ENCODE peak calls at places on chromosomes 7 and 10, in four cellular contexts. One of them, this sample, is unnamed.

GRCh38 chr7:150514748-150515222 is at the start of gene GIMAP7:
- DNase-seq in MM.1S: peak
- DNase-seq in foreskin fibroblast: no peak
- DNase-seq in heart right ventricle: peak
- DNase-seq in this sample: no peak

GRCh38 chr7:69598487-69599148 is 343 bp downstream of the AUTS2 start:
- DNase-seq in heart right ventricle: peak
- DNase-seq in foreskin fibroblast: no peak
- DNase-seq in MM.1S: no peak
- DNase-seq in this sample: no peak

GRCh38 chr10:11403116-11403515 is 208.3 kb downstream of the USP6NL start:
- DNase-seq in heart right ventricle: no peak
- DNase-seq in MM.1S: no peak
- DNase-seq in foreskin fibroblast: no peak
- DNase-seq in this sample: no peak

GRCh38 chr10:69215405-69216176 is 4.5 kb upstream of the HKDC1 start:
- DNase-seq in MM.1S: peak
- DNase-seq in foreskin fibroblast: peak
- DNase-seq in heart right ventricle: no peak
- DNase-seq in this sample: no peak

GRCh38 chr7:157088136-157088535 is 50.6 kb upstream of the UBE3C start:
- DNase-seq in foreskin fibroblast: no peak
- DNase-seq in heart right ventricle: no peak
- DNase-seq in MM.1S: no peak
- DNase-seq in this sample: no peak

GRCh38 chr10:124597677-124598165 is 136.1 kb downstream of the LHPP start:
- DNase-seq in MM.1S: no peak
- DNase-seq in foreskin fibroblast: no peak
- DNase-seq in heart right ventricle: no peak
- DNase-seq in this sample: no peak

GRCh38 chr10:102434251-102434913 is 2.0 kb upstream of the CUEDC2 start:
- DNase-seq in foreskin fibroblast: peak
- DNase-seq in MM.1S: no peak
- DNase-seq in heart right ventricle: no peak
- DNase-seq in this sample: no peak

GRCh38 chr7:107405559-107405958 is 64.3 kb upstream of the GPR22 start:
- DNase-seq in heart right ventricle: no peak
- DNase-seq in foreskin fibroblast: no peak
- DNase-seq in MM.1S: no peak
- DNase-seq in this sample: no peak

GRCh38 chr10:28054211-28054888 is 55.5 kb upstream of the ODAD2 start:
- DNase-seq in MM.1S: no peak
- DNase-seq in foreskin fibroblast: peak
- DNase-seq in heart right ventricle: no peak
- DNase-seq in this sample: peak

GRCh38 chr10:78552261-78552811 is 516.4 kb upstream of the ZMIZ1 start:
- DNase-seq in heart right ventricle: peak
- DNase-seq in foreskin fibroblast: no peak
- DNase-seq in MM.1S: no peak
- DNase-seq in this sample: no peak

GRCh38 chr10:110864662-110865140 is 7.0 kb upstream of the PDCD4 start:
- DNase-seq in MM.1S: peak
- DNase-seq in heart right ventricle: no peak
- DNase-seq in foreskin fibroblast: no peak
- DNase-seq in this sample: no peak
- H3K4me3 ChIP-seq in MM.1S: peak
- H3K4me3 ChIP-seq in heart right ventricle: no peak
- H3K4me3 ChIP-seq in foreskin fibroblast: no peak
- H3K4me3 ChIP-seq in this sample: no peak

GRCh38 chr10:70791390-70792039 is 6.3 kb upstream of the TBATA start:
- DNase-seq in foreskin fibroblast: peak
- DNase-seq in heart right ventricle: no peak
- DNase-seq in MM.1S: no peak
- DNase-seq in this sample: no peak
- TF ChIP-seq CTCF in foreskin fibroblast: no peak
- TF ChIP-seq CTCF in heart right ventricle: no peak
- TF ChIP-seq CTCF in MM.1S: no peak
- TF ChIP-seq CTCF in this sample: no peak

GRCh38 chr10:73768881-73769280 is 13.0 kb upstream of the CHCHD1 start:
- DNase-seq in foreskin fibroblast: no peak
- DNase-seq in MM.1S: no peak
- DNase-seq in heart right ventricle: no peak
- DNase-seq in this sample: no peak

GRCh38 chr10:73759512-73760115 is 15.4 kb downstream of the SEC24C start:
- DNase-seq in heart right ventricle: no peak
- DNase-seq in foreskin fibroblast: no peak
- DNase-seq in MM.1S: peak
- DNase-seq in this sample: no peak

GRCh38 chr10:73762915-73763314 is 18.7 kb downstream of the SEC24C start:
- DNase-seq in heart right ventricle: no peak
- DNase-seq in MM.1S: no peak
- DNase-seq in foreskin fibroblast: no peak
- DNase-seq in this sample: no peak

GRCh38 chr10:73758704-73759511 is 14.7 kb downstream of the SEC24C start:
- DNase-seq in heart right ventricle: no peak
- DNase-seq in foreskin fibroblast: no peak
- DNase-seq in MM.1S: peak
- DNase-seq in this sample: no peak

GRCh38 chr10:73763343-73763742 is 18.5 kb upstream of the CHCHD1 start:
- DNase-seq in heart right ventricle: no peak
- DNase-seq in foreskin fibroblast: no peak
- DNase-seq in MM.1S: no peak
- DNase-seq in this sample: no peak
- H3K4me3 ChIP-seq in heart right ventricle: no peak
- H3K4me3 ChIP-seq in foreskin fibroblast: no peak
- H3K4me3 ChIP-seq in MM.1S: no peak
- H3K4me3 ChIP-seq in this sample: no peak

GRCh38 chr7:120819861-120820260 is 38.1 kb downstream of the TSPAN12 start:
- DNase-seq in foreskin fibroblast: no peak
- DNase-seq in MM.1S: no peak
- DNase-seq in heart right ventricle: no peak
- DNase-seq in this sample: no peak
- TF ChIP-seq CTCF in foreskin fibroblast: no peak
- TF ChIP-seq CTCF in MM.1S: no peak
- TF ChIP-seq CTCF in heart right ventricle: no peak
- TF ChIP-seq CTCF in this sample: no peak

GRCh38 chr7:24475573-24475972 is 97.7 kb upstream of the PALS2 start:
- DNase-seq in foreskin fibroblast: no peak
- DNase-seq in heart right ventricle: no peak
- DNase-seq in MM.1S: no peak
- DNase-seq in this sample: no peak

GRCh38 chr7:24480501-24480900 is 92.8 kb upstream of the PALS2 start:
- DNase-seq in heart right ventricle: no peak
- DNase-seq in foreskin fibroblast: no peak
- DNase-seq in MM.1S: no peak
- DNase-seq in this sample: no peak

GRCh38 chr7:24476227-24476626 is 97.0 kb upstream of the PALS2 start:
- DNase-seq in foreskin fibroblast: no peak
- DNase-seq in MM.1S: no peak
- DNase-seq in heart right ventricle: no peak
- DNase-seq in this sample: no peak

GRCh38 chr7:24477807-24478655 is 95.2 kb upstream of the PALS2 start:
- DNase-seq in heart right ventricle: no peak
- DNase-seq in foreskin fibroblast: peak
- DNase-seq in MM.1S: no peak
- DNase-seq in this sample: peak

GRCh38 chr7:24477376-24477775 is 95.9 kb upstream of the PALS2 start:
- DNase-seq in foreskin fibroblast: no peak
- DNase-seq in heart right ventricle: no peak
- DNase-seq in MM.1S: no peak
- DNase-seq in this sample: no peak
- H3K4me3 ChIP-seq in foreskin fibroblast: no peak
- H3K4me3 ChIP-seq in heart right ventricle: no peak
- H3K4me3 ChIP-seq in MM.1S: no peak
- H3K4me3 ChIP-seq in this sample: no peak

This sample was measured in retinal pigment epithelial cell.